ENCODE peak calls at places on chromosomes 6 and 20, in five cellular contexts. One of them, this sample, is unnamed.

GRCh38 chr6:24779416-24779815 is 4.7 kb downstream of the GMNN start:
- DNase-seq in AG08396: no peak
- DNase-seq in NCI-H1694: no peak
- DNase-seq in IMR-90: peak; percentile 30
- DNase-seq in HS-5: no peak
- DNase-seq in this sample: no peak

GRCh38 chr20:40717343-40717865 is 28.4 kb upstream of the MAFB start:
- DNase-seq in HS-5: no peak
- DNase-seq in IMR-90: no peak
- DNase-seq in AG08396: no peak
- DNase-seq in NCI-H1694: no peak
- DNase-seq in this sample: no peak

GRCh38 chr6:169839029-169839481 is 87.6 kb downstream of the ERMARD start:
- DNase-seq in HS-5: no peak
- DNase-seq in IMR-90: no peak
- DNase-seq in AG08396: no peak
- DNase-seq in NCI-H1694: peak; percentile 1
- DNase-seq in this sample: no peak

GRCh38 chr20:52812231-52812847 is 159.8 kb upstream of the TSHZ2 start:
- DNase-seq in IMR-90: no peak
- DNase-seq in HS-5: no peak
- DNase-seq in NCI-H1694: no peak
- DNase-seq in AG08396: no peak
- DNase-seq in this sample: no peak

GRCh38 chr20:19301843-19302242 is 89.4 kb downstream of the SLC24A3 start:
- DNase-seq in NCI-H1694: no peak
- DNase-seq in HS-5: no peak
- DNase-seq in AG08396: no peak
- DNase-seq in IMR-90: no peak
- DNase-seq in this sample: no peak

GRCh38 chr6:159790947-159791598 is 806 bp downstream of the MRPL18 start:
- DNase-seq in NCI-H1694: peak; percentile 3
- DNase-seq in HS-5: no peak
- DNase-seq in AG08396: no peak
- DNase-seq in IMR-90: no peak
- DNase-seq in this sample: no peak

GRCh38 chr20:3916347-3916746 is 27.2 kb downstream of the PANK2 start:
- DNase-seq in HS-5: no peak
- DNase-seq in IMR-90: no peak
- DNase-seq in AG08396: no peak
- DNase-seq in NCI-H1694: no peak
- DNase-seq in this sample: no peak

GRCh38 chr6:3742426-3743344 is 8.8 kb downstream of the PXDC1 start:
- DNase-seq in IMR-90: peak; percentile 72
- DNase-seq in NCI-H1694: peak; percentile 56
- DNase-seq in AG08396: peak; percentile 81
- DNase-seq in HS-5: no peak
- DNase-seq in this sample: peak; percentile 38

GRCh38 chr6:153625089-153625488 is 414.0 kb upstream of the OPRM1 start:
- DNase-seq in NCI-H1694: no peak
- DNase-seq in AG08396: no peak
- DNase-seq in HS-5: peak; percentile 5
- DNase-seq in IMR-90: no peak
- DNase-seq in this sample: no peak

GRCh38 chr6:170360476-170360875 is 53.9 kb downstream of the FAM120B start:
- DNase-seq in NCI-H1694: no peak
- DNase-seq in AG08396: no peak
- DNase-seq in HS-5: no peak
- DNase-seq in IMR-90: peak; percentile 25
- DNase-seq in this sample: no peak

GRCh38 chr6:26240981-26241770 is 123.8 kb upstream of the BTN3A2 start:
- DNase-seq in NCI-H1694: no peak
- DNase-seq in AG08396: no peak
- DNase-seq in IMR-90: peak; percentile 87
- DNase-seq in HS-5: no peak
- DNase-seq in this sample: no peak

GRCh38 chr6:104281370-104281769 is 578.3 kb downstream of the HACE1 start:
- DNase-seq in HS-5: no peak
- DNase-seq in IMR-90: no peak
- DNase-seq in NCI-H1694: no peak
- DNase-seq in AG08396: no peak
- DNase-seq in this sample: no peak

GRCh38 chr6:11404845-11405244 is 132.7 kb upstream of the TMEM170B start:
- DNase-seq in AG08396: no peak
- DNase-seq in NCI-H1694: no peak
- DNase-seq in IMR-90: no peak
- DNase-seq in HS-5: no peak
- DNase-seq in this sample: no peak

GRCh38 chr6:31530659-31531058 is 1.9 kb downstream of the MCCD1 start:
- DNase-seq in IMR-90: no peak
- DNase-seq in HS-5: no peak
- DNase-seq in AG08396: no peak
- DNase-seq in NCI-H1694: no peak
- DNase-seq in this sample: no peak

GRCh38 chr6:75566137-75566767 is 35.4 kb upstream of the SENP6 start:
- DNase-seq in IMR-90: no peak
- DNase-seq in AG08396: no peak
- DNase-seq in NCI-H1694: no peak
- DNase-seq in HS-5: no peak
- DNase-seq in this sample: no peak

GRCh38 chr6:73714227-73714626 is 18.2 kb downstream of the CD109 start:
- DNase-seq in AG08396: no peak
- DNase-seq in NCI-H1694: no peak
- DNase-seq in HS-5: no peak
- DNase-seq in IMR-90: no peak
- DNase-seq in this sample: no peak

GRCh38 chr20:63517376-63518309 is 2.9 kb upstream of the PPDPF start:
- DNase-seq in HS-5: no peak
- DNase-seq in NCI-H1694: no peak
- DNase-seq in AG08396: no peak
- DNase-seq in IMR-90: no peak
- DNase-seq in this sample: no peak

GRCh38 chr6:168127384-168127868 is 48.4 kb upstream of the FRMD1 start:
- DNase-seq in NCI-H1694: no peak
- DNase-seq in IMR-90: no peak
- DNase-seq in HS-5: no peak
- DNase-seq in AG08396: peak; percentile 7
- DNase-seq in this sample: no peak

GRCh38 chr6:107116328-107116892 is 1.1 kb upstream of the BEND3 start:
- DNase-seq in NCI-H1694: peak; percentile 25
- DNase-seq in HS-5: no peak
- DNase-seq in AG08396: no peak
- DNase-seq in IMR-90: no peak
- DNase-seq in this sample: peak; percentile 62

GRCh38 chr20:32470025-32470861 is 112.1 kb downstream of the ASXL1 start:
- DNase-seq in NCI-H1694: no peak
- DNase-seq in AG08396: peak; percentile 50
- DNase-seq in IMR-90: peak; percentile 70
- DNase-seq in HS-5: no peak
- DNase-seq in this sample: no peak

GRCh38 chr6:97150932-97151331 is 132.1 kb downstream of the MMS22L start:
- DNase-seq in AG08396: no peak
- DNase-seq in IMR-90: no peak
- DNase-seq in HS-5: no peak
- DNase-seq in NCI-H1694: no peak
- DNase-seq in this sample: no peak

GRCh38 chr6:41155132-41155805 is 1.1 kb upstream of the TREML1 start:
- DNase-seq in NCI-H1694: no peak
- DNase-seq in HS-5: no peak
- DNase-seq in IMR-90: peak; percentile 8
- DNase-seq in AG08396: no peak
- DNase-seq in this sample: no peak

GRCh38 chr6:143052282-143052681 is 8.4 kb upstream of the AIG1 start:
- DNase-seq in IMR-90: no peak
- DNase-seq in NCI-H1694: no peak
- DNase-seq in AG08396: no peak
- DNase-seq in HS-5: no peak
- DNase-seq in this sample: no peak

GRCh38 chr20:35134472-35134871 is 12.7 kb downstream of the EDEM2 start:
- DNase-seq in HS-5: no peak
- DNase-seq in IMR-90: no peak
- DNase-seq in NCI-H1694: no peak
- DNase-seq in AG08396: no peak
- DNase-seq in this sample: no peak

GRCh38 chr6:146027586-146028249 is 1.1 kb upstream of the GRM1 start:
- DNase-seq in AG08396: no peak
- DNase-seq in HS-5: no peak
- DNase-seq in IMR-90: no peak
- DNase-seq in NCI-H1694: no peak
- DNase-seq in this sample: no peak

GRCh38 chr6:154514481-154514880 is 4.0 kb upstream of the CNKSR3 start:
- DNase-seq in IMR-90: no peak
- DNase-seq in HS-5: no peak
- DNase-seq in AG08396: no peak
- DNase-seq in NCI-H1694: no peak
- DNase-seq in this sample: no peak

GRCh38 chr20:33017542-33017941 is 10.0 kb downstream of the BPIFB2 start:
- DNase-seq in HS-5: no peak
- DNase-seq in NCI-H1694: no peak
- DNase-seq in IMR-90: no peak
- DNase-seq in AG08396: no peak
- DNase-seq in this sample: no peak

GRCh38 chr20:23320317-23320716 is 30.3 kb upstream of the NXT1 start:
- DNase-seq in HS-5: no peak
- DNase-seq in AG08396: no peak
- DNase-seq in NCI-H1694: no peak
- DNase-seq in IMR-90: peak; percentile 17
- DNase-seq in this sample: no peak

GRCh38 chr6:49815166-49815565 is 28.1 kb upstream of the PGK2 start:
- DNase-seq in AG08396: no peak
- DNase-seq in NCI-H1694: no peak
- DNase-seq in IMR-90: no peak
- DNase-seq in HS-5: no peak
- DNase-seq in this sample: no peak

GRCh38 chr6:31702421-31702818 is 704 bp downstream of the ABHD16A start:
- DNase-seq in IMR-90: no peak
- DNase-seq in AG08396: no peak
- DNase-seq in HS-5: no peak
- DNase-seq in NCI-H1694: no peak
- DNase-seq in this sample: no peak

GRCh38 chr6:11552390-11552789 is 14.8 kb downstream of the TMEM170B start:
- DNase-seq in HS-5: no peak
- DNase-seq in IMR-90: no peak
- DNase-seq in NCI-H1694: no peak
- DNase-seq in AG08396: no peak
- DNase-seq in this sample: no peak

GRCh38 chr6:42969934-42970333 is 9.0 kb downstream of the PEX6 start:
- DNase-seq in NCI-H1694: no peak
- DNase-seq in IMR-90: no peak
- DNase-seq in AG08396: no peak
- DNase-seq in HS-5: no peak
- DNase-seq in this sample: no peak

GRCh38 chr20:40938020-40938419 is 90.6 kb upstream of the TOP1 start:
- DNase-seq in IMR-90: no peak
- DNase-seq in AG08396: no peak
- DNase-seq in NCI-H1694: no peak
- DNase-seq in HS-5: no peak
- DNase-seq in this sample: no peak

GRCh38 chr6:167416676-167417430 is 92.0 kb downstream of the TTLL2 start:
- DNase-seq in NCI-H1694: peak; percentile 76
- DNase-seq in HS-5: no peak
- DNase-seq in AG08396: no peak
- DNase-seq in IMR-90: no peak
- DNase-seq in this sample: no peak

GRCh38 chr20:48832423-48832735 is 4.6 kb upstream of the PREX1 start:
- DNase-seq in NCI-H1694: no peak
- DNase-seq in HS-5: no peak
- DNase-seq in IMR-90: no peak
- DNase-seq in AG08396: no peak
- DNase-seq in this sample: no peak

GRCh38 chr6:142683688-142684087 is 261.3 kb downstream of the HIVEP2 start:
- DNase-seq in AG08396: no peak
- DNase-seq in IMR-90: no peak
- DNase-seq in HS-5: no peak
- DNase-seq in NCI-H1694: no peak
- DNase-seq in this sample: no peak

GRCh38 chr6:112539355-112539754 is 192.2 kb downstream of the RFPL4B start:
- DNase-seq in NCI-H1694: no peak
- DNase-seq in HS-5: no peak
- DNase-seq in IMR-90: no peak
- DNase-seq in AG08396: no peak
- DNase-seq in this sample: no peak

GRCh38 chr6:5638666-5639065 is 368.1 kb downstream of the NRN1 start:
- DNase-seq in HS-5: no peak
- DNase-seq in IMR-90: no peak
- DNase-seq in AG08396: no peak
- DNase-seq in NCI-H1694: no peak
- DNase-seq in this sample: no peak